ENCODE peak calls at places on chromosomes 6 and 20, in seven cellular contexts. One of them, this sample, is unnamed.

GRCh38 chr20:25013478-25014380 is 21.2 kb upstream of the APMAP start:
- DNase-seq in fibroblast of lung: no peak
- DNase-seq in CD8-positive, alpha-beta T cell: no peak
- DNase-seq in heart left ventricle: peak
- DNase-seq in hepatocyte: no peak
- DNase-seq in psoas muscle: no peak
- DNase-seq in upper lobe of right lung: peak
- DNase-seq in this sample: peak

GRCh38 chr6:112286010-112286409 is 31.6 kb upstream of the LAMA4 start:
- DNase-seq in psoas muscle: no peak
- DNase-seq in fibroblast of lung: no peak
- DNase-seq in heart left ventricle: no peak
- DNase-seq in hepatocyte: no peak
- DNase-seq in upper lobe of right lung: no peak
- DNase-seq in CD8-positive, alpha-beta T cell: peak
- DNase-seq in this sample: no peak

GRCh38 chr6:143270026-143270425 is 180.5 kb downstream of the ADAT2 start:
- DNase-seq in upper lobe of right lung: no peak
- DNase-seq in hepatocyte: no peak
- DNase-seq in psoas muscle: no peak
- DNase-seq in heart left ventricle: no peak
- DNase-seq in CD8-positive, alpha-beta T cell: no peak
- DNase-seq in fibroblast of lung: peak
- DNase-seq in this sample: no peak

GRCh38 chr6:72740135-72740534 is 118.3 kb downstream of the KCNQ5 start:
- DNase-seq in fibroblast of lung: no peak
- DNase-seq in upper lobe of right lung: no peak
- DNase-seq in psoas muscle: no peak
- DNase-seq in heart left ventricle: no peak
- DNase-seq in hepatocyte: no peak
- DNase-seq in CD8-positive, alpha-beta T cell: no peak
- DNase-seq in this sample: no peak

GRCh38 chr6:30626484-30627366 is at the start of gene ATAT1:
- DNase-seq in hepatocyte: peak
- DNase-seq in heart left ventricle: peak
- DNase-seq in fibroblast of lung: peak
- DNase-seq in upper lobe of right lung: peak
- DNase-seq in psoas muscle: peak
- DNase-seq in CD8-positive, alpha-beta T cell: peak
- DNase-seq in this sample: peak

GRCh38 chr20:51036226-51036625 is 13.3 kb upstream of the KCNG1 start:
- DNase-seq in CD8-positive, alpha-beta T cell: no peak
- DNase-seq in heart left ventricle: no peak
- DNase-seq in fibroblast of lung: no peak
- DNase-seq in hepatocyte: no peak
- DNase-seq in psoas muscle: no peak
- DNase-seq in upper lobe of right lung: peak
- DNase-seq in this sample: no peak

GRCh38 chr6:24859608-24860007 is 60.9 kb upstream of the ARMH2 start:
- DNase-seq in upper lobe of right lung: no peak
- DNase-seq in heart left ventricle: no peak
- DNase-seq in CD8-positive, alpha-beta T cell: no peak
- DNase-seq in hepatocyte: no peak
- DNase-seq in fibroblast of lung: no peak
- DNase-seq in psoas muscle: no peak
- DNase-seq in this sample: no peak

GRCh38 chr6:157151989-157152388 is 171.3 kb downstream of the TMEM242 start:
- DNase-seq in heart left ventricle: no peak
- DNase-seq in CD8-positive, alpha-beta T cell: no peak
- DNase-seq in upper lobe of right lung: no peak
- DNase-seq in hepatocyte: no peak
- DNase-seq in fibroblast of lung: peak
- DNase-seq in psoas muscle: no peak
- DNase-seq in this sample: no peak

GRCh38 chr6:13881621-13882165 is 43.1 kb upstream of the RNF182 start:
- DNase-seq in hepatocyte: no peak
- DNase-seq in CD8-positive, alpha-beta T cell: no peak
- DNase-seq in upper lobe of right lung: no peak
- DNase-seq in fibroblast of lung: no peak
- DNase-seq in psoas muscle: no peak
- DNase-seq in heart left ventricle: no peak
- DNase-seq in this sample: no peak

GRCh38 chr6:151399679-151400078 is 8.3 kb upstream of the ZBTB2 start:
- DNase-seq in hepatocyte: no peak
- DNase-seq in psoas muscle: no peak
- DNase-seq in upper lobe of right lung: no peak
- DNase-seq in heart left ventricle: no peak
- DNase-seq in fibroblast of lung: peak
- DNase-seq in CD8-positive, alpha-beta T cell: no peak
- DNase-seq in this sample: no peak

GRCh38 chr6:127879685-127880084 is 21.2 kb downstream of the THEMIS start:
- DNase-seq in heart left ventricle: peak
- DNase-seq in upper lobe of right lung: no peak
- DNase-seq in hepatocyte: peak
- DNase-seq in psoas muscle: peak
- DNase-seq in CD8-positive, alpha-beta T cell: peak
- DNase-seq in fibroblast of lung: peak
- DNase-seq in this sample: no peak

GRCh38 chr20:2236266-2236665 is 59.5 kb upstream of the TGM3 start:
- DNase-seq in psoas muscle: no peak
- DNase-seq in upper lobe of right lung: no peak
- DNase-seq in fibroblast of lung: no peak
- DNase-seq in hepatocyte: no peak
- DNase-seq in heart left ventricle: no peak
- DNase-seq in CD8-positive, alpha-beta T cell: no peak
- DNase-seq in this sample: no peak

GRCh38 chr6:1504465-1504864 is 105.2 kb upstream of the FOXC1 start:
- DNase-seq in CD8-positive, alpha-beta T cell: no peak
- DNase-seq in upper lobe of right lung: no peak
- DNase-seq in fibroblast of lung: no peak
- DNase-seq in heart left ventricle: no peak
- DNase-seq in hepatocyte: no peak
- DNase-seq in psoas muscle: no peak
- DNase-seq in this sample: no peak

GRCh38 chr6:136684483-136684882 is 107.8 kb downstream of the MAP3K5 start:
- DNase-seq in CD8-positive, alpha-beta T cell: no peak
- DNase-seq in hepatocyte: no peak
- DNase-seq in fibroblast of lung: no peak
- DNase-seq in psoas muscle: no peak
- DNase-seq in upper lobe of right lung: no peak
- DNase-seq in heart left ventricle: no peak
- DNase-seq in this sample: no peak

GRCh38 chr6:22017272-22017671 is 279.6 kb downstream of the PRL start:
- DNase-seq in upper lobe of right lung: no peak
- DNase-seq in hepatocyte: no peak
- DNase-seq in CD8-positive, alpha-beta T cell: no peak
- DNase-seq in psoas muscle: no peak
- DNase-seq in fibroblast of lung: no peak
- DNase-seq in heart left ventricle: no peak
- DNase-seq in this sample: no peak

GRCh38 chr6:30707281-30707850 is 9.7 kb downstream of the MDC1 start:
- DNase-seq in heart left ventricle: no peak
- DNase-seq in psoas muscle: no peak
- DNase-seq in fibroblast of lung: no peak
- DNase-seq in CD8-positive, alpha-beta T cell: no peak
- DNase-seq in upper lobe of right lung: no peak
- DNase-seq in hepatocyte: no peak
- DNase-seq in this sample: no peak

GRCh38 chr6:23656826-23657225 is 469.2 kb upstream of the NRSN1 start:
- DNase-seq in fibroblast of lung: no peak
- DNase-seq in heart left ventricle: no peak
- DNase-seq in hepatocyte: no peak
- DNase-seq in upper lobe of right lung: no peak
- DNase-seq in psoas muscle: no peak
- DNase-seq in CD8-positive, alpha-beta T cell: no peak
- DNase-seq in this sample: no peak

GRCh38 chr20:21352703-21353102 is 44.6 kb downstream of the NKX2-4 start:
- DNase-seq in heart left ventricle: no peak
- DNase-seq in hepatocyte: no peak
- DNase-seq in psoas muscle: no peak
- DNase-seq in fibroblast of lung: peak
- DNase-seq in CD8-positive, alpha-beta T cell: no peak
- DNase-seq in upper lobe of right lung: no peak
- DNase-seq in this sample: no peak
- TF ChIP-seq CTCF in heart left ventricle: no peak
- TF ChIP-seq CTCF in hepatocyte: no peak
- TF ChIP-seq CTCF in psoas muscle: no peak
- TF ChIP-seq CTCF in fibroblast of lung: no peak
- TF ChIP-seq CTCF in CD8-positive, alpha-beta T cell: no peak
- TF ChIP-seq CTCF in upper lobe of right lung: no peak
- TF ChIP-seq CTCF in this sample: no peak

DNA sequence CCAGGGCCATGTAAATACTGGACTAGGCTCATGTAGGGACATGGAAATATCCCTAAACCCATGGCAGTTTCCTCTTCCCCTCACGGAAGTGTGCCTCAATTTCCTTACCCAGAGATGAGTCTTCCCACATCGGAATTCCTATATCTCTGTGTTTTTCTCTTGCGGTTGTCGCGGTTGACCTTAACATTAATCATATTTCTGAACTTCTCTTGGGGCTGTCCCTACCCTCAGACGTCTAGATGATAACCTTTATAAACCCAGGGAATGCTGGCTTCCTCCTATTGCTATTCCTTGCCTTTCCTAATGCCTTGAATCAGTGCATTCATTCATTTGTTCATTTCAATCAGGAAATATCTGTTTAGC is 160.1 kb downstream of the SASH1 start:
- DNase-seq in CD8-positive, alpha-beta T cell: no peak
- DNase-seq in hepatocyte: no peak
- DNase-seq in upper lobe of right lung: no peak
- DNase-seq in psoas muscle: no peak
- DNase-seq in heart left ventricle: no peak
- DNase-seq in fibroblast of lung: no peak
- DNase-seq in this sample: no peak
- H3K27ac ChIP-seq in CD8-positive, alpha-beta T cell: no peak
- H3K27ac ChIP-seq in hepatocyte: no peak
- H3K27ac ChIP-seq in upper lobe of right lung: no peak
- H3K27ac ChIP-seq in psoas muscle: peak
- H3K27ac ChIP-seq in heart left ventricle: peak
- H3K27ac ChIP-seq in fibroblast of lung: peak
- H3K27ac ChIP-seq in this sample: peak

GRCh38 chr20:58339741-58340140 is 30.2 kb downstream of the RAB22A start:
- DNase-seq in heart left ventricle: no peak
- DNase-seq in CD8-positive, alpha-beta T cell: no peak
- DNase-seq in hepatocyte: no peak
- DNase-seq in upper lobe of right lung: no peak
- DNase-seq in fibroblast of lung: no peak
- DNase-seq in psoas muscle: no peak
- DNase-seq in this sample: no peak

GRCh38 chr20:58344741-58345140 is 35.2 kb downstream of the RAB22A start:
- DNase-seq in heart left ventricle: no peak
- DNase-seq in CD8-positive, alpha-beta T cell: no peak
- DNase-seq in hepatocyte: no peak
- DNase-seq in fibroblast of lung: peak
- DNase-seq in psoas muscle: no peak
- DNase-seq in upper lobe of right lung: no peak
- DNase-seq in this sample: no peak

GRCh38 chr20:58342104-58342945 is 32.8 kb downstream of the RAB22A start:
- DNase-seq in CD8-positive, alpha-beta T cell: no peak
- DNase-seq in upper lobe of right lung: no peak
- DNase-seq in heart left ventricle: no peak
- DNase-seq in psoas muscle: no peak
- DNase-seq in fibroblast of lung: peak
- DNase-seq in hepatocyte: no peak
- DNase-seq in this sample: no peak

GRCh38 chr20:58340151-58340550 is 30.6 kb downstream of the RAB22A start:
- DNase-seq in fibroblast of lung: no peak
- DNase-seq in hepatocyte: no peak
- DNase-seq in heart left ventricle: no peak
- DNase-seq in upper lobe of right lung: no peak
- DNase-seq in psoas muscle: no peak
- DNase-seq in CD8-positive, alpha-beta T cell: no peak
- DNase-seq in this sample: no peak

DNA sequence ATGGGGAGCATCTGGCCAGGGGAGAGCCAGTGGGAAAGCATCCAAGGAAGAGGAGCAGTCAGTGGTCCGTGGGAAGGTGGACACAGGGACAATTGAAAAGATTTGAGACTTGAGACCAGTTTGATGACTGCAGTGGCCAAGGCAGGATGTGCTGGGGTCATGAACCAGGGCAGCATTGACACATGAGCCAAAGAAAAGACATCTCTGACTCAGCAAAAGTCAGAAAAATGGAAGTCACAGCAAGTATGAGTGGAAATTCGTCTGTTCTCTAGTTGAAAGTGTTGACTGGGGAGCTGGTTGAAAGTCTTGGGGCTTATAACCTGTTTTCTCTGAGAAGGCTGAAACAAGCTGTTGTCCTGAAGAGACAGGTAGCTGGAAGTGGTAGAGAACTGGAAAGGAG is 31.3 kb downstream of the RAB22A start:
- DNase-seq in heart left ventricle: no peak
- DNase-seq in upper lobe of right lung: no peak
- DNase-seq in fibroblast of lung: peak
- DNase-seq in CD8-positive, alpha-beta T cell: no peak
- DNase-seq in hepatocyte: no peak
- DNase-seq in psoas muscle: no peak
- DNase-seq in this sample: no peak
- TF ChIP-seq CTCF in heart left ventricle: no peak
- TF ChIP-seq CTCF in upper lobe of right lung: no peak
- TF ChIP-seq CTCF in fibroblast of lung: no peak
- TF ChIP-seq CTCF in CD8-positive, alpha-beta T cell: no peak
- TF ChIP-seq CTCF in hepatocyte: no peak
- TF ChIP-seq CTCF in psoas muscle: no peak
- TF ChIP-seq CTCF in this sample: no peak

GRCh38 chr20:34925981-34926380 is 29.6 kb downstream of the GSS start:
- DNase-seq in psoas muscle: no peak
- DNase-seq in CD8-positive, alpha-beta T cell: no peak
- DNase-seq in hepatocyte: no peak
- DNase-seq in fibroblast of lung: no peak
- DNase-seq in upper lobe of right lung: no peak
- DNase-seq in heart left ventricle: no peak
- DNase-seq in this sample: no peak

GRCh38 chr20:34921436-34921835 is 34.2 kb downstream of the GSS start:
- DNase-seq in heart left ventricle: no peak
- DNase-seq in fibroblast of lung: no peak
- DNase-seq in CD8-positive, alpha-beta T cell: no peak
- DNase-seq in upper lobe of right lung: no peak
- DNase-seq in psoas muscle: no peak
- DNase-seq in hepatocyte: no peak
- DNase-seq in this sample: no peak

GRCh38 chr20:34922654-34923381 is 32.8 kb downstream of the GSS start:
- DNase-seq in fibroblast of lung: peak
- DNase-seq in CD8-positive, alpha-beta T cell: no peak
- DNase-seq in hepatocyte: no peak
- DNase-seq in heart left ventricle: no peak
- DNase-seq in upper lobe of right lung: no peak
- DNase-seq in psoas muscle: no peak
- DNase-seq in this sample: no peak

GRCh38 chr20:34925341-34925740 is 30.3 kb downstream of the GSS start:
- DNase-seq in heart left ventricle: no peak
- DNase-seq in hepatocyte: no peak
- DNase-seq in CD8-positive, alpha-beta T cell: no peak
- DNase-seq in upper lobe of right lung: no peak
- DNase-seq in fibroblast of lung: no peak
- DNase-seq in psoas muscle: no peak
- DNase-seq in this sample: no peak

DNA sequence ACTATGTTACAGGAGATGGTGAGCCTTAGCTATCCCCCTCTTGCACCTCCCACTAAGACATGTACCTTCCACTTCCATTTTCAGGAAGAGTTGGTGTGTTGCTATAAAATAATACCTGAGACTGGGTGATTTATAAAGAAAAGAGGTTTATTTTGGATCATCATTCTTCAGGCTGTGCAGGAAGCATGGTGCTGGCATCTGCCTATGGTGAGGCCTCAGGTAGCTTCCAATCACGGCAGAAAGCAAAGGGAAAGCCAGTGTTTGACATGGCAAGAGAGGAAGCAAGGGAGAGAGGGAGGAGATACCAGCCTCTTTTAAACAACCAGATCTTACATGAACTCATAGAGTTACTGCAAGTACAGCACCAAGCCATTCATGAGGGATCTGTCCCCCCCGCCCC is 32.2 kb downstream of the GSS start:
- DNase-seq in hepatocyte: no peak
- DNase-seq in psoas muscle: no peak
- DNase-seq in CD8-positive, alpha-beta T cell: no peak
- DNase-seq in fibroblast of lung: no peak
- DNase-seq in upper lobe of right lung: no peak
- DNase-seq in heart left ventricle: no peak
- DNase-seq in this sample: no peak
- H3K27ac ChIP-seq in hepatocyte: no peak
- H3K27ac ChIP-seq in psoas muscle: peak
- H3K27ac ChIP-seq in CD8-positive, alpha-beta T cell: no peak
- H3K27ac ChIP-seq in fibroblast of lung: peak
- H3K27ac ChIP-seq in upper lobe of right lung: peak
- H3K27ac ChIP-seq in heart left ventricle: no peak
- H3K27ac ChIP-seq in this sample: no peak